ENCODE peak calls at places on chromosome 17, in nine cellular contexts. One of them, this sample, is unnamed.

GRCh38 chr17:28306954-28307401 is 12.0 kb upstream of the TMEM97 start:
- ATAC-seq in PC-3: no peak
- ATAC-seq in effector memory CD8-positive, alpha-beta T cell: no peak
- ATAC-seq in stimulated activated naive CD8-positive, alpha-beta T cell treated with anti-CD3 and anti-CD28 coated beads, Interleukin-15, Interleukin-2, amounts not matched to agents 100 U/mL and 50 U/mL, for 24 hours: no peak
- ATAC-seq in T-helper 17 cell: no peak
- ATAC-seq in mucosa of descending colon: no peak
- ATAC-seq in Right ventricle myocardium superior: no peak
- ATAC-seq in activated CD8-positive, alpha-beta T cell treated with anti-CD3 and anti-CD28 coated beads for 36 hours: no peak
- ATAC-seq in psoas muscle: no peak
- ATAC-seq in this sample: no peak

GRCh38 chr17:56121661-56122060 is 31.6 kb upstream of the ANKFN1 start:
- ATAC-seq in PC-3: no peak
- ATAC-seq in effector memory CD8-positive, alpha-beta T cell: no peak
- ATAC-seq in stimulated activated naive CD8-positive, alpha-beta T cell treated with anti-CD3 and anti-CD28 coated beads, Interleukin-15, Interleukin-2, amounts not matched to agents 100 U/mL and 50 U/mL, for 24 hours: no peak
- ATAC-seq in T-helper 17 cell: no peak
- ATAC-seq in mucosa of descending colon: peak
- ATAC-seq in Right ventricle myocardium superior: no peak
- ATAC-seq in activated CD8-positive, alpha-beta T cell treated with anti-CD3 and anti-CD28 coated beads for 36 hours: no peak
- ATAC-seq in psoas muscle: no peak
- ATAC-seq in this sample: no peak

GRCh38 chr17:79079421-79080200 is 5.0 kb downstream of the ENGASE start:
- ATAC-seq in PC-3: no peak
- ATAC-seq in effector memory CD8-positive, alpha-beta T cell: no peak
- ATAC-seq in stimulated activated naive CD8-positive, alpha-beta T cell treated with anti-CD3 and anti-CD28 coated beads, Interleukin-15, Interleukin-2, amounts not matched to agents 100 U/mL and 50 U/mL, for 24 hours: no peak
- ATAC-seq in T-helper 17 cell: no peak
- ATAC-seq in mucosa of descending colon: no peak
- ATAC-seq in Right ventricle myocardium superior: no peak
- ATAC-seq in activated CD8-positive, alpha-beta T cell treated with anti-CD3 and anti-CD28 coated beads for 36 hours: no peak
- ATAC-seq in psoas muscle: no peak
- ATAC-seq in this sample: no peak

GRCh38 chr17:38852771-38853291 is 690 bp downstream of the RPL23 start:
- ATAC-seq in PC-3: no peak
- ATAC-seq in effector memory CD8-positive, alpha-beta T cell: peak
- ATAC-seq in stimulated activated naive CD8-positive, alpha-beta T cell treated with anti-CD3 and anti-CD28 coated beads, Interleukin-15, Interleukin-2, amounts not matched to agents 100 U/mL and 50 U/mL, for 24 hours: no peak
- ATAC-seq in T-helper 17 cell: peak
- ATAC-seq in mucosa of descending colon: peak
- ATAC-seq in Right ventricle myocardium superior: peak
- ATAC-seq in activated CD8-positive, alpha-beta T cell treated with anti-CD3 and anti-CD28 coated beads for 36 hours: no peak
- ATAC-seq in psoas muscle: peak
- ATAC-seq in this sample: no peak

GRCh38 chr17:48756816-48757215 is 28.3 kb upstream of the HOXB13 start:
- ATAC-seq in PC-3: peak
- ATAC-seq in effector memory CD8-positive, alpha-beta T cell: no peak
- ATAC-seq in stimulated activated naive CD8-positive, alpha-beta T cell treated with anti-CD3 and anti-CD28 coated beads, Interleukin-15, Interleukin-2, amounts not matched to agents 100 U/mL and 50 U/mL, for 24 hours: no peak
- ATAC-seq in T-helper 17 cell: no peak
- ATAC-seq in mucosa of descending colon: peak
- ATAC-seq in Right ventricle myocardium superior: no peak
- ATAC-seq in activated CD8-positive, alpha-beta T cell treated with anti-CD3 and anti-CD28 coated beads for 36 hours: no peak
- ATAC-seq in psoas muscle: no peak
- ATAC-seq in this sample: no peak

GRCh38 chr17:6853764-6854442 is 22.4 kb upstream of the TEKT1 start:
- ATAC-seq in PC-3: peak
- ATAC-seq in effector memory CD8-positive, alpha-beta T cell: peak
- ATAC-seq in stimulated activated naive CD8-positive, alpha-beta T cell treated with anti-CD3 and anti-CD28 coated beads, Interleukin-15, Interleukin-2, amounts not matched to agents 100 U/mL and 50 U/mL, for 24 hours: no peak
- ATAC-seq in T-helper 17 cell: peak
- ATAC-seq in mucosa of descending colon: no peak
- ATAC-seq in Right ventricle myocardium superior: no peak
- ATAC-seq in activated CD8-positive, alpha-beta T cell treated with anti-CD3 and anti-CD28 coated beads for 36 hours: peak
- ATAC-seq in psoas muscle: no peak
- ATAC-seq in this sample: no peak

GRCh38 chr17:39980402-39981206 is at the start of gene PSMD3:
- ATAC-seq in PC-3: peak
- ATAC-seq in effector memory CD8-positive, alpha-beta T cell: peak
- ATAC-seq in stimulated activated naive CD8-positive, alpha-beta T cell treated with anti-CD3 and anti-CD28 coated beads, Interleukin-15, Interleukin-2, amounts not matched to agents 100 U/mL and 50 U/mL, for 24 hours: peak
- ATAC-seq in T-helper 17 cell: peak
- ATAC-seq in mucosa of descending colon: peak
- ATAC-seq in Right ventricle myocardium superior: peak
- ATAC-seq in activated CD8-positive, alpha-beta T cell treated with anti-CD3 and anti-CD28 coated beads for 36 hours: peak
- ATAC-seq in psoas muscle: peak
- ATAC-seq in this sample: peak

GRCh38 chr17:82120148-82120547 is 22.1 kb upstream of the FASN start:
- ATAC-seq in PC-3: peak
- ATAC-seq in effector memory CD8-positive, alpha-beta T cell: no peak
- ATAC-seq in stimulated activated naive CD8-positive, alpha-beta T cell treated with anti-CD3 and anti-CD28 coated beads, Interleukin-15, Interleukin-2, amounts not matched to agents 100 U/mL and 50 U/mL, for 24 hours: peak
- ATAC-seq in T-helper 17 cell: peak
- ATAC-seq in mucosa of descending colon: no peak
- ATAC-seq in Right ventricle myocardium superior: no peak
- ATAC-seq in activated CD8-positive, alpha-beta T cell treated with anti-CD3 and anti-CD28 coated beads for 36 hours: peak
- ATAC-seq in psoas muscle: no peak
- ATAC-seq in this sample: no peak

GRCh38 chr17:76000016-76000754 is 470 bp upstream of the CDK3 start:
- ATAC-seq in PC-3: peak
- ATAC-seq in effector memory CD8-positive, alpha-beta T cell: peak
- ATAC-seq in stimulated activated naive CD8-positive, alpha-beta T cell treated with anti-CD3 and anti-CD28 coated beads, Interleukin-15, Interleukin-2, amounts not matched to agents 100 U/mL and 50 U/mL, for 24 hours: peak
- ATAC-seq in T-helper 17 cell: peak
- ATAC-seq in mucosa of descending colon: peak
- ATAC-seq in Right ventricle myocardium superior: peak
- ATAC-seq in activated CD8-positive, alpha-beta T cell treated with anti-CD3 and anti-CD28 coated beads for 36 hours: peak
- ATAC-seq in psoas muscle: no peak
- ATAC-seq in this sample: peak

GRCh38 chr17:77375108-77375507 is 234.3 kb downstream of the SEC14L1 start:
- ATAC-seq in PC-3: no peak
- ATAC-seq in effector memory CD8-positive, alpha-beta T cell: no peak
- ATAC-seq in stimulated activated naive CD8-positive, alpha-beta T cell treated with anti-CD3 and anti-CD28 coated beads, Interleukin-15, Interleukin-2, amounts not matched to agents 100 U/mL and 50 U/mL, for 24 hours: no peak
- ATAC-seq in T-helper 17 cell: no peak
- ATAC-seq in mucosa of descending colon: no peak
- ATAC-seq in Right ventricle myocardium superior: no peak
- ATAC-seq in activated CD8-positive, alpha-beta T cell treated with anti-CD3 and anti-CD28 coated beads for 36 hours: no peak
- ATAC-seq in psoas muscle: no peak
- ATAC-seq in this sample: no peak

GRCh38 chr17:45364531-45365390 is 47.9 kb upstream of the MAP3K14 start:
- ATAC-seq in PC-3: no peak
- ATAC-seq in effector memory CD8-positive, alpha-beta T cell: no peak
- ATAC-seq in stimulated activated naive CD8-positive, alpha-beta T cell treated with anti-CD3 and anti-CD28 coated beads, Interleukin-15, Interleukin-2, amounts not matched to agents 100 U/mL and 50 U/mL, for 24 hours: no peak
- ATAC-seq in T-helper 17 cell: no peak
- ATAC-seq in mucosa of descending colon: no peak
- ATAC-seq in Right ventricle myocardium superior: no peak
- ATAC-seq in activated CD8-positive, alpha-beta T cell treated with anti-CD3 and anti-CD28 coated beads for 36 hours: no peak
- ATAC-seq in psoas muscle: no peak
- ATAC-seq in this sample: no peak

GRCh38 chr17:59520276-59520675 is 45.1 kb upstream of the DHX40 start:
- ATAC-seq in PC-3: no peak
- ATAC-seq in effector memory CD8-positive, alpha-beta T cell: no peak
- ATAC-seq in stimulated activated naive CD8-positive, alpha-beta T cell treated with anti-CD3 and anti-CD28 coated beads, Interleukin-15, Interleukin-2, amounts not matched to agents 100 U/mL and 50 U/mL, for 24 hours: no peak
- ATAC-seq in T-helper 17 cell: no peak
- ATAC-seq in mucosa of descending colon: no peak
- ATAC-seq in Right ventricle myocardium superior: no peak
- ATAC-seq in activated CD8-positive, alpha-beta T cell treated with anti-CD3 and anti-CD28 coated beads for 36 hours: no peak
- ATAC-seq in psoas muscle: no peak
- ATAC-seq in this sample: no peak

GRCh38 chr17:61368832-61369468 is 30.7 kb upstream of the TBX2 start:
- ATAC-seq in PC-3: no peak
- ATAC-seq in effector memory CD8-positive, alpha-beta T cell: no peak
- ATAC-seq in stimulated activated naive CD8-positive, alpha-beta T cell treated with anti-CD3 and anti-CD28 coated beads, Interleukin-15, Interleukin-2, amounts not matched to agents 100 U/mL and 50 U/mL, for 24 hours: no peak
- ATAC-seq in T-helper 17 cell: no peak
- ATAC-seq in mucosa of descending colon: no peak
- ATAC-seq in Right ventricle myocardium superior: no peak
- ATAC-seq in activated CD8-positive, alpha-beta T cell treated with anti-CD3 and anti-CD28 coated beads for 36 hours: no peak
- ATAC-seq in psoas muscle: no peak
- ATAC-seq in this sample: no peak

GRCh38 chr17:80064696-80065095 is 28.3 kb downstream of the CCDC40 start:
- ATAC-seq in PC-3: no peak
- ATAC-seq in effector memory CD8-positive, alpha-beta T cell: no peak
- ATAC-seq in stimulated activated naive CD8-positive, alpha-beta T cell treated with anti-CD3 and anti-CD28 coated beads, Interleukin-15, Interleukin-2, amounts not matched to agents 100 U/mL and 50 U/mL, for 24 hours: no peak
- ATAC-seq in T-helper 17 cell: no peak
- ATAC-seq in mucosa of descending colon: no peak
- ATAC-seq in Right ventricle myocardium superior: no peak
- ATAC-seq in activated CD8-positive, alpha-beta T cell treated with anti-CD3 and anti-CD28 coated beads for 36 hours: no peak
- ATAC-seq in psoas muscle: peak
- ATAC-seq in this sample: no peak

GRCh38 chr17:47363171-47363570 is 39.4 kb downstream of the EFCAB13 start:
- ATAC-seq in PC-3: no peak
- ATAC-seq in effector memory CD8-positive, alpha-beta T cell: no peak
- ATAC-seq in stimulated activated naive CD8-positive, alpha-beta T cell treated with anti-CD3 and anti-CD28 coated beads, Interleukin-15, Interleukin-2, amounts not matched to agents 100 U/mL and 50 U/mL, for 24 hours: no peak
- ATAC-seq in T-helper 17 cell: no peak
- ATAC-seq in mucosa of descending colon: no peak
- ATAC-seq in Right ventricle myocardium superior: no peak
- ATAC-seq in activated CD8-positive, alpha-beta T cell treated with anti-CD3 and anti-CD28 coated beads for 36 hours: no peak
- ATAC-seq in psoas muscle: no peak
- ATAC-seq in this sample: no peak

GRCh38 chr17:70945386-70945785 is 776.1 kb downstream of the KCNJ2 start:
- ATAC-seq in PC-3: no peak
- ATAC-seq in effector memory CD8-positive, alpha-beta T cell: no peak
- ATAC-seq in stimulated activated naive CD8-positive, alpha-beta T cell treated with anti-CD3 and anti-CD28 coated beads, Interleukin-15, Interleukin-2, amounts not matched to agents 100 U/mL and 50 U/mL, for 24 hours: no peak
- ATAC-seq in T-helper 17 cell: no peak
- ATAC-seq in mucosa of descending colon: no peak
- ATAC-seq in Right ventricle myocardium superior: no peak
- ATAC-seq in activated CD8-positive, alpha-beta T cell treated with anti-CD3 and anti-CD28 coated beads for 36 hours: no peak
- ATAC-seq in psoas muscle: no peak
- ATAC-seq in this sample: no peak

GRCh38 chr17:78617371-78618061 is 40.3 kb upstream of the DNAH17 start:
- ATAC-seq in PC-3: no peak
- ATAC-seq in effector memory CD8-positive, alpha-beta T cell: peak
- ATAC-seq in stimulated activated naive CD8-positive, alpha-beta T cell treated with anti-CD3 and anti-CD28 coated beads, Interleukin-15, Interleukin-2, amounts not matched to agents 100 U/mL and 50 U/mL, for 24 hours: no peak
- ATAC-seq in T-helper 17 cell: no peak
- ATAC-seq in mucosa of descending colon: no peak
- ATAC-seq in Right ventricle myocardium superior: no peak
- ATAC-seq in activated CD8-positive, alpha-beta T cell treated with anti-CD3 and anti-CD28 coated beads for 36 hours: no peak
- ATAC-seq in psoas muscle: peak
- ATAC-seq in this sample: peak

GRCh38 chr17:33647976-33648375 is 354.9 kb upstream of the ASIC2 start:
- ATAC-seq in PC-3: no peak
- ATAC-seq in effector memory CD8-positive, alpha-beta T cell: no peak
- ATAC-seq in stimulated activated naive CD8-positive, alpha-beta T cell treated with anti-CD3 and anti-CD28 coated beads, Interleukin-15, Interleukin-2, amounts not matched to agents 100 U/mL and 50 U/mL, for 24 hours: no peak
- ATAC-seq in T-helper 17 cell: no peak
- ATAC-seq in mucosa of descending colon: no peak
- ATAC-seq in Right ventricle myocardium superior: no peak
- ATAC-seq in activated CD8-positive, alpha-beta T cell treated with anti-CD3 and anti-CD28 coated beads for 36 hours: no peak
- ATAC-seq in psoas muscle: no peak
- ATAC-seq in this sample: no peak

GRCh38 chr17:78719630-78720298 is 62.3 kb downstream of the CYTH1 start:
- ATAC-seq in PC-3: no peak
- ATAC-seq in effector memory CD8-positive, alpha-beta T cell: peak
- ATAC-seq in stimulated activated naive CD8-positive, alpha-beta T cell treated with anti-CD3 and anti-CD28 coated beads, Interleukin-15, Interleukin-2, amounts not matched to agents 100 U/mL and 50 U/mL, for 24 hours: peak
- ATAC-seq in T-helper 17 cell: no peak
- ATAC-seq in mucosa of descending colon: no peak
- ATAC-seq in Right ventricle myocardium superior: no peak
- ATAC-seq in activated CD8-positive, alpha-beta T cell treated with anti-CD3 and anti-CD28 coated beads for 36 hours: peak
- ATAC-seq in psoas muscle: no peak
- ATAC-seq in this sample: no peak

GRCh38 chr17:81386646-81387234 is 8.5 kb upstream of the BAHCC1 start:
- ATAC-seq in PC-3: peak
- ATAC-seq in effector memory CD8-positive, alpha-beta T cell: peak
- ATAC-seq in stimulated activated naive CD8-positive, alpha-beta T cell treated with anti-CD3 and anti-CD28 coated beads, Interleukin-15, Interleukin-2, amounts not matched to agents 100 U/mL and 50 U/mL, for 24 hours: peak
- ATAC-seq in T-helper 17 cell: peak
- ATAC-seq in mucosa of descending colon: peak
- ATAC-seq in Right ventricle myocardium superior: peak
- ATAC-seq in activated CD8-positive, alpha-beta T cell treated with anti-CD3 and anti-CD28 coated beads for 36 hours: peak
- ATAC-seq in psoas muscle: peak
- ATAC-seq in this sample: peak

GRCh38 chr17:43931062-43931571 is 11.2 kb downstream of the PPY start:
- ATAC-seq in PC-3: no peak
- ATAC-seq in effector memory CD8-positive, alpha-beta T cell: no peak
- ATAC-seq in stimulated activated naive CD8-positive, alpha-beta T cell treated with anti-CD3 and anti-CD28 coated beads, Interleukin-15, Interleukin-2, amounts not matched to agents 100 U/mL and 50 U/mL, for 24 hours: no peak
- ATAC-seq in T-helper 17 cell: no peak
- ATAC-seq in mucosa of descending colon: peak
- ATAC-seq in Right ventricle myocardium superior: peak
- ATAC-seq in activated CD8-positive, alpha-beta T cell treated with anti-CD3 and anti-CD28 coated beads for 36 hours: no peak
- ATAC-seq in psoas muscle: no peak
- ATAC-seq in this sample: no peak

GRCh38 chr17:18246880-18247612 is 11.5 kb downstream of the FLII start:
- ATAC-seq in PC-3: peak
- ATAC-seq in effector memory CD8-positive, alpha-beta T cell: peak
- ATAC-seq in stimulated activated naive CD8-positive, alpha-beta T cell treated with anti-CD3 and anti-CD28 coated beads, Interleukin-15, Interleukin-2, amounts not matched to agents 100 U/mL and 50 U/mL, for 24 hours: peak
- ATAC-seq in T-helper 17 cell: peak
- ATAC-seq in mucosa of descending colon: peak
- ATAC-seq in Right ventricle myocardium superior: peak
- ATAC-seq in activated CD8-positive, alpha-beta T cell treated with anti-CD3 and anti-CD28 coated beads for 36 hours: peak
- ATAC-seq in psoas muscle: peak
- ATAC-seq in this sample: peak

GRCh38 chr17:40310882-40311391 is 2.0 kb downstream of the RARA start:
- ATAC-seq in PC-3: no peak
- ATAC-seq in effector memory CD8-positive, alpha-beta T cell: peak
- ATAC-seq in stimulated activated naive CD8-positive, alpha-beta T cell treated with anti-CD3 and anti-CD28 coated beads, Interleukin-15, Interleukin-2, amounts not matched to agents 100 U/mL and 50 U/mL, for 24 hours: no peak
- ATAC-seq in T-helper 17 cell: peak
- ATAC-seq in mucosa of descending colon: no peak
- ATAC-seq in Right ventricle myocardium superior: peak
- ATAC-seq in activated CD8-positive, alpha-beta T cell treated with anti-CD3 and anti-CD28 coated beads for 36 hours: no peak
- ATAC-seq in psoas muscle: peak
- ATAC-seq in this sample: no peak

GRCh38 chr17:57724038-57724728 is 20.9 kb downstream of the CCDC182 start:
- ATAC-seq in PC-3: no peak
- ATAC-seq in effector memory CD8-positive, alpha-beta T cell: no peak
- ATAC-seq in stimulated activated naive CD8-positive, alpha-beta T cell treated with anti-CD3 and anti-CD28 coated beads, Interleukin-15, Interleukin-2, amounts not matched to agents 100 U/mL and 50 U/mL, for 24 hours: peak
- ATAC-seq in T-helper 17 cell: no peak
- ATAC-seq in mucosa of descending colon: peak
- ATAC-seq in Right ventricle myocardium superior: no peak
- ATAC-seq in activated CD8-positive, alpha-beta T cell treated with anti-CD3 and anti-CD28 coated beads for 36 hours: no peak
- ATAC-seq in psoas muscle: peak
- ATAC-seq in this sample: no peak

GRCh38 chr17:47230864-47231263 is 21.7 kb downstream of the MYL4 start:
- ATAC-seq in PC-3: no peak
- ATAC-seq in effector memory CD8-positive, alpha-beta T cell: no peak
- ATAC-seq in stimulated activated naive CD8-positive, alpha-beta T cell treated with anti-CD3 and anti-CD28 coated beads, Interleukin-15, Interleukin-2, amounts not matched to agents 100 U/mL and 50 U/mL, for 24 hours: no peak
- ATAC-seq in T-helper 17 cell: no peak
- ATAC-seq in mucosa of descending colon: no peak
- ATAC-seq in Right ventricle myocardium superior: no peak
- ATAC-seq in activated CD8-positive, alpha-beta T cell treated with anti-CD3 and anti-CD28 coated beads for 36 hours: no peak
- ATAC-seq in psoas muscle: peak
- ATAC-seq in this sample: no peak

GRCh38 chr17:81329279-81329926 is 34.3 kb upstream of the SLC38A10 start:
- ATAC-seq in PC-3: peak
- ATAC-seq in effector memory CD8-positive, alpha-beta T cell: peak
- ATAC-seq in stimulated activated naive CD8-positive, alpha-beta T cell treated with anti-CD3 and anti-CD28 coated beads, Interleukin-15, Interleukin-2, amounts not matched to agents 100 U/mL and 50 U/mL, for 24 hours: no peak
- ATAC-seq in T-helper 17 cell: no peak
- ATAC-seq in mucosa of descending colon: peak
- ATAC-seq in Right ventricle myocardium superior: peak
- ATAC-seq in activated CD8-positive, alpha-beta T cell treated with anti-CD3 and anti-CD28 coated beads for 36 hours: peak
- ATAC-seq in psoas muscle: peak
- ATAC-seq in this sample: peak

GRCh38 chr17:1752425-1752941 is 9.4 kb upstream of the SERPINF1 start:
- ATAC-seq in PC-3: peak
- ATAC-seq in effector memory CD8-positive, alpha-beta T cell: no peak
- ATAC-seq in stimulated activated naive CD8-positive, alpha-beta T cell treated with anti-CD3 and anti-CD28 coated beads, Interleukin-15, Interleukin-2, amounts not matched to agents 100 U/mL and 50 U/mL, for 24 hours: peak
- ATAC-seq in T-helper 17 cell: no peak
- ATAC-seq in mucosa of descending colon: peak
- ATAC-seq in Right ventricle myocardium superior: peak
- ATAC-seq in activated CD8-positive, alpha-beta T cell treated with anti-CD3 and anti-CD28 coated beads for 36 hours: no peak
- ATAC-seq in psoas muscle: no peak
- ATAC-seq in this sample: peak

GRCh38 chr17:58370309-58370708 is 18.3 kb upstream of the SUPT4H1 start:
- ATAC-seq in PC-3: no peak
- ATAC-seq in effector memory CD8-positive, alpha-beta T cell: peak
- ATAC-seq in stimulated activated naive CD8-positive, alpha-beta T cell treated with anti-CD3 and anti-CD28 coated beads, Interleukin-15, Interleukin-2, amounts not matched to agents 100 U/mL and 50 U/mL, for 24 hours: no peak
- ATAC-seq in T-helper 17 cell: no peak
- ATAC-seq in mucosa of descending colon: no peak
- ATAC-seq in Right ventricle myocardium superior: no peak
- ATAC-seq in activated CD8-positive, alpha-beta T cell treated with anti-CD3 and anti-CD28 coated beads for 36 hours: no peak
- ATAC-seq in psoas muscle: no peak
- ATAC-seq in this sample: no peak

GRCh38 chr17:57480438-57481196 is 224.3 kb downstream of the MSI2 start:
- ATAC-seq in PC-3: peak
- ATAC-seq in effector memory CD8-positive, alpha-beta T cell: no peak
- ATAC-seq in stimulated activated naive CD8-positive, alpha-beta T cell treated with anti-CD3 and anti-CD28 coated beads, Interleukin-15, Interleukin-2, amounts not matched to agents 100 U/mL and 50 U/mL, for 24 hours: peak
- ATAC-seq in T-helper 17 cell: no peak
- ATAC-seq in mucosa of descending colon: no peak
- ATAC-seq in Right ventricle myocardium superior: peak
- ATAC-seq in activated CD8-positive, alpha-beta T cell treated with anti-CD3 and anti-CD28 coated beads for 36 hours: peak
- ATAC-seq in psoas muscle: peak
- ATAC-seq in this sample: no peak

GRCh38 chr17:82056729-82057621 is 5.3 kb downstream of the GPS1 start:
- ATAC-seq in PC-3: peak
- ATAC-seq in effector memory CD8-positive, alpha-beta T cell: no peak
- ATAC-seq in stimulated activated naive CD8-positive, alpha-beta T cell treated with anti-CD3 and anti-CD28 coated beads, Interleukin-15, Interleukin-2, amounts not matched to agents 100 U/mL and 50 U/mL, for 24 hours: no peak
- ATAC-seq in T-helper 17 cell: no peak
- ATAC-seq in mucosa of descending colon: no peak
- ATAC-seq in Right ventricle myocardium superior: no peak
- ATAC-seq in activated CD8-positive, alpha-beta T cell treated with anti-CD3 and anti-CD28 coated beads for 36 hours: no peak
- ATAC-seq in psoas muscle: no peak
- ATAC-seq in this sample: no peak

GRCh38 chr17:38671939-38672720 is 2.6 kb downstream of the EPOP start:
- ATAC-seq in PC-3: no peak
- ATAC-seq in effector memory CD8-positive, alpha-beta T cell: no peak
- ATAC-seq in stimulated activated naive CD8-positive, alpha-beta T cell treated with anti-CD3 and anti-CD28 coated beads, Interleukin-15, Interleukin-2, amounts not matched to agents 100 U/mL and 50 U/mL, for 24 hours: no peak
- ATAC-seq in T-helper 17 cell: no peak
- ATAC-seq in mucosa of descending colon: no peak
- ATAC-seq in Right ventricle myocardium superior: no peak
- ATAC-seq in activated CD8-positive, alpha-beta T cell treated with anti-CD3 and anti-CD28 coated beads for 36 hours: no peak
- ATAC-seq in psoas muscle: no peak
- ATAC-seq in this sample: no peak